ENCODE peak calls at places on chromosomes 2 and 18, in four cellular contexts. C is mesendoderm, B is H1, O is IMR-90. R is an unnamed sample.

GRCh38 chr2:97950329-97951154 is 45.2 kb downstream of the TMEM131 start:
- DNase-seq in C (no peak), B (no peak), O (peak; percentile 91), R (no peak)

GRCh38 chr18:58417752-58418151 is 211.1 kb downstream of the ALPK2 start:
- DNase-seq in C (no peak), B (no peak), O (peak; percentile 59), R (no peak)

GRCh38 chr2:45930396-45930792 is 278.9 kb downstream of the PRKCE start:
- DNase-seq in C (no peak), B (no peak), O (peak; percentile 74), R (no peak)

GRCh38 chr18:62870643-62871042 is 155.3 kb downstream of the PHLPP1 start:
- DNase-seq in C (no peak), B (no peak), O (no peak), R (no peak)

GRCh38 chr2:223532712-223533111 is 69.4 kb downstream of the SCG2 start:
- DNase-seq in C (no peak), B (no peak), O (no peak), R (no peak)

GRCh38 chr2:96868555-96869280 is 1.2 kb downstream of the SEMA4C start:
- DNase-seq in C (peak; percentile 93), B (peak; percentile 43), O (peak; percentile 91), R (peak; percentile 83)

GRCh38 chr18:35695803-35696202 is 114.3 kb downstream of the GALNT1 start:
- DNase-seq in C (no peak), B (no peak), O (no peak), R (no peak)

GRCh38 chr2:120678926-120679325 is 56.7 kb upstream of the GLI2 start:
- DNase-seq in C (no peak), B (no peak), O (no peak), R (no peak)

GRCh38 chr2:120825370-120826259 is 89.9 kb downstream of the GLI2 start:
- DNase-seq in C (peak; percentile 67), B (no peak), O (peak; percentile 90), R (no peak)

GRCh38 chr2:16283071-16283850 is 342.9 kb downstream of the MYCN start:
- DNase-seq in C (no peak), B (no peak), O (no peak), R (no peak)

GRCh38 chr2:112712903-112713584 is 7.8 kb upstream of the NT5DC4 start:
- DNase-seq in C (no peak), B (no peak), O (peak; percentile 84), R (no peak)

GRCh38 chr18:35049111-35050003 is 8.1 kb downstream of the MAPRE2 start:
- DNase-seq in C (no peak), B (no peak), O (no peak), R (no peak)

GRCh38 chr18:75029456-75029855 is 179.5 kb downstream of the PTGR3 start:
- DNase-seq in C (no peak), B (no peak), O (no peak), R (no peak)

GRCh38 chr2:27118525-27119329 is at the start of gene CGREF1:
- DNase-seq in C (peak; percentile 23), B (no peak), O (no peak), R (peak; percentile 46)

GRCh38 chr2:12110074-12110473 is 363.6 kb downstream of the LPIN1 start:
- DNase-seq in C (no peak), B (no peak), O (peak; percentile 45), R (no peak)

GRCh38 chr2:60505240-60505639 is 48.2 kb downstream of the BCL11A start:
- DNase-seq in C (no peak), B (no peak), O (no peak), R (no peak)

GRCh38 chr2:8608411-8608954 is 73.4 kb upstream of the ID2 start:
- DNase-seq in C (no peak), B (no peak), O (no peak), R (no peak)

GRCh38 chr2:161044095-161044874 is 115.9 kb upstream of the TANK start:
- DNase-seq in C (no peak), B (no peak), O (peak; percentile 73), R (no peak)

GRCh38 chr18:47754311-47755101 is 176.0 kb downstream of the SMAD2 start:
- DNase-seq in C (peak; percentile 82), B (peak; percentile 71), O (no peak), R (peak; percentile 91)

GRCh38 chr2:9370746-9371145 is 52.6 kb downstream of the ITGB1BP1 start:
- DNase-seq in C (no peak), B (no peak), O (no peak), R (no peak)

GRCh38 chr18:31217455-31217854 is 54.8 kb upstream of the DSC1 start:
- DNase-seq in C (no peak), B (no peak), O (no peak), R (no peak)

GRCh38 chr2:101986804-101987740 is 4.7 kb upstream of the IL1R2 start:
- DNase-seq in C (no peak), B (no peak), O (no peak), R (no peak)

GRCh38 chr2:128195435-128195984 is 104.5 kb downstream of the UGGT1 start:
- DNase-seq in C (no peak), B (no peak), O (no peak), R (no peak)
- H4K5ac ChIP-seq in C (no peak overlapping the region), B (no peak overlapping the region), O (no peak overlapping the region), R (no peak overlapping the region)

GRCh38 chr18:37238271-37238670 is 327.3 kb downstream of the CELF4 start:
- DNase-seq in C (no peak), B (no peak), O (no peak), R (no peak)

GRCh38 chr18:37231251-37231650 is 334.3 kb downstream of the CELF4 start:
- DNase-seq in C (no peak), B (no peak), O (no peak), R (no peak)

GRCh38 chr18:37230762-37231161 is 334.8 kb downstream of the CELF4 start:
- DNase-seq in C (no peak), B (no peak), O (no peak), R (no peak)

DNA sequence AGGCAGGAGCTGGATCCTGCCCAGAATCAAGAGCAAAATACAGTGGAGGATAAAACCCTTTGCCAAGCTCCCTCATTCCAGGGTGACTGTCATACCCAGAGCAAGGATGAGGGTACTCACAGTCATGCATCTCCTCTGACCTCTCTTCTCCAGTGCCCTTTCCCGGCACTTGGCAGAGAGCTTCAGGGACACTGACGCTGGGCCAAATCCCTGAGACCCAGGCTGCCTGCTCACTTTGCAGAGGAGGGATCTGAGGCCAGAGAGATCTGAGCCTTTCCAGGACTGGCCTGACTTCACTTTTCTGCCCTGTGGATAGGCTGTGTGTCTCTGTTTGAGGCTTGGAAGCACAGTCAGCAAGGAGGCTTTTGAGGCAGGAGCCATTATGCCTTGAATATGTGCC is 330.0 kb downstream of the CELF4 start:
- DNase-seq in C (no peak), B (no peak), O (no peak), R (no peak)
- H4K5ac ChIP-seq in C (no peak overlapping the region), B (no peak overlapping the region), O (no peak overlapping the region), R (no peak overlapping the region)

DNA sequence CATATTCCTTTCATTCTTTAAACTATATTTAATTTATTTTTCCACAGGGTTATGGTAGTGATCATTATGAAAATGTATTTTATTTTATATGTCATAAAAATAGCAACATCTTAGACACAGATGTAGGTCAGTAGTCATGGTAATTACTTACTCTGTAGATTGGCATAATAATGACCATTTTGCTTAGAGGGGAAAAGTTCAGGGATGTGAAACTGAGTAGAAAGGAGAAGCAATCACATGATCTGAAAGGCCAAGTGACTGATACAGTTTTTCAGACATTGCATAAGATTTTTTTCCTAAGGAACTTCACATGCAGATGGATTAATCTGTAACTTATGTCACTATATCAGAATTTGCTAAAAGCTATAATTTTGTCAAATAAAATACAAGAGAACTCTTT is 286.9 kb downstream of the CTNNA2 start:
- DNase-seq in C (no peak), B (no peak), O (no peak), R (no peak)
- H4K5ac ChIP-seq in C (no peak overlapping the region), B (no peak overlapping the region), O (no peak overlapping the region), R (no peak overlapping the region)

GRCh38 chr2:159468257-159468656 is 148.1 kb downstream of the BAZ2B start:
- DNase-seq in C (no peak), B (no peak), O (no peak), R (no peak)
- H4K5ac ChIP-seq in C (no peak overlapping the region), B (no peak overlapping the region), O (no peak overlapping the region), R (no peak overlapping the region)

GRCh38 chr18:67586101-67586500 is 69.6 kb upstream of the DSEL start:
- DNase-seq in C (peak; percentile 89), B (no peak), O (no peak), R (no peak)

GRCh38 chr18:67581178-67581577 is 64.7 kb upstream of the DSEL start:
- DNase-seq in C (no peak), B (no peak), O (no peak), R (no peak)

GRCh38 chr18:67583621-67584020 is 67.1 kb upstream of the DSEL start:
- DNase-seq in C (no peak), B (no peak), O (peak; percentile 30), R (no peak)

DNA sequence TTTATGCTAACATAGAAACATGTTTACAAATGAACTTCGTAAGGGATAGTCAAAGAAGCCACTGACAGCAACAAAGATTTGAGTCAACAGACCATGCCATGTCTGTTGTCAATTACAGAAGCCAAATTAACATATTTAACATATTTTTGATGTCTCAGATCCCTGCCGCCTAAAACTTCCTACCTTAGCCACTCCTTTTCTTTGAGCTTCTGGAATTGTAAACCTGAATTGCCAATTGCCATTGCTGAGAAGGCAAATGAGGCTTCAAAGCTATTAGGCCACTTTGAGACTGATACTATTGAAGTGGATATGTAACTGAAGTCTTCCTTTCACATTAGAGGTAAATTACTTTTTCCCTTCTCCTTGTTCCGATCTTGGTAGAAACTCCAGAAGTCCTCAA is 66.0 kb upstream of the DSEL start:
- DNase-seq in C (no peak), B (no peak), O (no peak), R (no peak)
- H4K5ac ChIP-seq in C (no peak overlapping the region), B (no peak overlapping the region), O (no peak overlapping the region), R (no peak overlapping the region)

R was measured in H9.